ENCODE peak calls at places on chromosomes 1 and 21, in eight cellular contexts. C, K, G, U, H, B, Y and Z are unnamed samples.

GRCh38 chr1:212651521-212651920 is 43.0 kb downstream of the ATF3 start:
- DNase-seq in C (no peak), K (no peak), G (no peak), U (no peak), H (peak; percentile 48), B (no peak), Y (no peak), Z (no peak)

GRCh38 chr1:89089962-89090361 is 25.0 kb upstream of the GBP1 start:
- DNase-seq in C (no peak), K (no peak), G (no peak), U (no peak), H (no peak), B (no peak), Y (no peak), Z (no peak)

GRCh38 chr1:91498035-91498434 is 2.6 kb upstream of the CDC7 start:
- DNase-seq in C (no peak), K (no peak), G (no peak), U (no peak), H (no peak), B (no peak), Y (no peak), Z (no peak)

GRCh38 chr1:90501281-90501680 is 215.8 kb downstream of the BARHL2 start:
- DNase-seq in C (no peak), K (no peak), G (no peak), U (no peak), H (no peak), B (no peak), Y (no peak), Z (no peak)

GRCh38 chr1:243343970-243344749 is 88.3 kb downstream of the SDCCAG8 start:
- DNase-seq in C (no peak), K (peak; percentile 2), G (no peak), U (no peak), H (no peak), B (no peak), Y (no peak), Z (no peak)

GRCh38 chr1:70978623-70979022 is 69.0 kb downstream of the PTGER3 start:
- DNase-seq in C (no peak), K (no peak), G (no peak), U (no peak), H (no peak), B (no peak), Y (no peak), Z (no peak)

GRCh38 chr1:47023268-47024137 is at the start of gene CYP4X1:
- DNase-seq in C (no peak), K (no peak), G (peak; percentile 85), U (peak; percentile 14), H (no peak), B (no peak), Y (no peak), Z (peak; percentile 14)

GRCh38 chr1:156893048-156893953 is at the start of gene PEAR1:
- DNase-seq in C (no peak), K (no peak), G (no peak), U (no peak), H (no peak), B (no peak), Y (peak; percentile 47), Z (no peak)

GRCh38 chr1:54804471-54805132 is 3.5 kb upstream of the TTC22 start:
- DNase-seq in C (peak; percentile 53), K (peak; percentile 52), G (peak; percentile 58), U (no peak), H (no peak), B (no peak), Y (no peak), Z (peak; percentile 44)

GRCh38 chr1:51963592-51964308 is 26.8 kb downstream of the RAB3B start:
- DNase-seq in C (no peak), K (no peak), G (no peak), U (no peak), H (no peak), B (no peak), Y (no peak), Z (no peak)

GRCh38 chr21:37712204-37712934 is 203.9 kb downstream of the KCNJ6 start:
- DNase-seq in C (no peak), K (peak; percentile 56), G (peak; percentile 92), U (peak; percentile 52), H (peak; percentile 71), B (peak; percentile 3), Y (peak; percentile 59), Z (peak; percentile 49)

GRCh38 chr1:89605692-89606091 is 27.2 kb upstream of the LRRC8C start:
- DNase-seq in C (no peak), K (no peak), G (no peak), U (no peak), H (peak; percentile 43), B (no peak), Y (no peak), Z (no peak)